ENCODE peak calls at places on chromosomes 13 and 19, in ten cellular contexts. One of them, this sample, is unnamed.

GRCh38 chr13:32669030-32669646 is 82.9 kb downstream of the PDS5B start:
- DNase-seq in tibial nerve: no peak
- DNase-seq in central memory CD4-positive, alpha-beta T cell: peak; percentile 30
- DNase-seq in stimulated activated CD4-positive, alpha-beta T cell treated with anti-CD3 and anti-CD28 coated beads, Interleukin-15, amount 100 ng/mL, for 48 hours: no peak
- DNase-seq in HFF-Myc: peak; percentile 14
- DNase-seq in activated naive CD4-positive, alpha-beta T cell treated with anti-CD3 and anti-CD28 coated beads for 36 hours: peak; percentile 10
- DNase-seq in AG20443: peak; percentile 42
- DNase-seq in breast epithelium: no peak
- DNase-seq in stimulated activated CD8-positive, alpha-beta memory T cell treated with anti-CD3 and anti-CD28 coated beads, Interleukin-4, amount 100 ng/mL, for 24 hours: no peak
- DNase-seq in frontal cortex: no peak
- DNase-seq in this sample: peak; percentile 65

GRCh38 chr19:45475537-45476348 is 7.9 kb downstream of the FOSB start:
- DNase-seq in tibial nerve: no peak
- DNase-seq in central memory CD4-positive, alpha-beta T cell: peak; percentile 53
- DNase-seq in stimulated activated CD4-positive, alpha-beta T cell treated with anti-CD3 and anti-CD28 coated beads, Interleukin-15, amount 100 ng/mL, for 48 hours: no peak
- DNase-seq in HFF-Myc: no peak
- DNase-seq in activated naive CD4-positive, alpha-beta T cell treated with anti-CD3 and anti-CD28 coated beads for 36 hours: no peak
- DNase-seq in AG20443: no peak
- DNase-seq in breast epithelium: no peak
- DNase-seq in stimulated activated CD8-positive, alpha-beta memory T cell treated with anti-CD3 and anti-CD28 coated beads, Interleukin-4, amount 100 ng/mL, for 24 hours: no peak
- DNase-seq in frontal cortex: no peak
- DNase-seq in this sample: no peak

GRCh38 chr13:77891486-77891885 is 27.1 kb downstream of the EDNRB start:
- DNase-seq in tibial nerve: no peak
- DNase-seq in central memory CD4-positive, alpha-beta T cell: no peak
- DNase-seq in stimulated activated CD4-positive, alpha-beta T cell treated with anti-CD3 and anti-CD28 coated beads, Interleukin-15, amount 100 ng/mL, for 48 hours: no peak
- DNase-seq in HFF-Myc: no peak
- DNase-seq in activated naive CD4-positive, alpha-beta T cell treated with anti-CD3 and anti-CD28 coated beads for 36 hours: no peak
- DNase-seq in AG20443: no peak
- DNase-seq in breast epithelium: no peak
- DNase-seq in stimulated activated CD8-positive, alpha-beta memory T cell treated with anti-CD3 and anti-CD28 coated beads, Interleukin-4, amount 100 ng/mL, for 24 hours: no peak
- DNase-seq in frontal cortex: no peak
- DNase-seq in this sample: no peak

GRCh38 chr19:40519352-40520322 is 52.8 kb downstream of the SPTBN4 start:
- DNase-seq in tibial nerve: no peak
- DNase-seq in central memory CD4-positive, alpha-beta T cell: no peak
- DNase-seq in stimulated activated CD4-positive, alpha-beta T cell treated with anti-CD3 and anti-CD28 coated beads, Interleukin-15, amount 100 ng/mL, for 48 hours: no peak
- DNase-seq in HFF-Myc: no peak
- DNase-seq in activated naive CD4-positive, alpha-beta T cell treated with anti-CD3 and anti-CD28 coated beads for 36 hours: no peak
- DNase-seq in AG20443: peak; percentile 49
- DNase-seq in breast epithelium: no peak
- DNase-seq in stimulated activated CD8-positive, alpha-beta memory T cell treated with anti-CD3 and anti-CD28 coated beads, Interleukin-4, amount 100 ng/mL, for 24 hours: no peak
- DNase-seq in frontal cortex: no peak
- DNase-seq in this sample: peak; percentile 69

GRCh38 chr13:98155475-98156111 is 12.7 kb downstream of the FARP1 start:
- DNase-seq in tibial nerve: no peak
- DNase-seq in central memory CD4-positive, alpha-beta T cell: no peak
- DNase-seq in stimulated activated CD4-positive, alpha-beta T cell treated with anti-CD3 and anti-CD28 coated beads, Interleukin-15, amount 100 ng/mL, for 48 hours: no peak
- DNase-seq in HFF-Myc: no peak
- DNase-seq in activated naive CD4-positive, alpha-beta T cell treated with anti-CD3 and anti-CD28 coated beads for 36 hours: no peak
- DNase-seq in AG20443: no peak
- DNase-seq in breast epithelium: no peak
- DNase-seq in stimulated activated CD8-positive, alpha-beta memory T cell treated with anti-CD3 and anti-CD28 coated beads, Interleukin-4, amount 100 ng/mL, for 24 hours: no peak
- DNase-seq in frontal cortex: no peak
- DNase-seq in this sample: no peak

GRCh38 chr19:49554701-49555181 is 25.6 kb downstream of the NOSIP start:
- DNase-seq in tibial nerve: no peak
- DNase-seq in central memory CD4-positive, alpha-beta T cell: peak; percentile 54
- DNase-seq in stimulated activated CD4-positive, alpha-beta T cell treated with anti-CD3 and anti-CD28 coated beads, Interleukin-15, amount 100 ng/mL, for 48 hours: no peak
- DNase-seq in HFF-Myc: no peak
- DNase-seq in activated naive CD4-positive, alpha-beta T cell treated with anti-CD3 and anti-CD28 coated beads for 36 hours: peak; percentile 79
- DNase-seq in AG20443: no peak
- DNase-seq in breast epithelium: no peak
- DNase-seq in stimulated activated CD8-positive, alpha-beta memory T cell treated with anti-CD3 and anti-CD28 coated beads, Interleukin-4, amount 100 ng/mL, for 24 hours: no peak
- DNase-seq in frontal cortex: no peak
- DNase-seq in this sample: no peak

GRCh38 chr19:44876930-44877530 is 14.0 kb upstream of the TOMM40 start:
- DNase-seq in tibial nerve: no peak
- DNase-seq in central memory CD4-positive, alpha-beta T cell: peak; percentile 9
- DNase-seq in stimulated activated CD4-positive, alpha-beta T cell treated with anti-CD3 and anti-CD28 coated beads, Interleukin-15, amount 100 ng/mL, for 48 hours: no peak
- DNase-seq in HFF-Myc: no peak
- DNase-seq in activated naive CD4-positive, alpha-beta T cell treated with anti-CD3 and anti-CD28 coated beads for 36 hours: no peak
- DNase-seq in AG20443: no peak
- DNase-seq in breast epithelium: no peak
- DNase-seq in stimulated activated CD8-positive, alpha-beta memory T cell treated with anti-CD3 and anti-CD28 coated beads, Interleukin-4, amount 100 ng/mL, for 24 hours: no peak
- DNase-seq in frontal cortex: no peak
- DNase-seq in this sample: no peak

GRCh38 chr19:38224014-38224862 is at the start of gene DPF1:
- DNase-seq in tibial nerve: no peak
- DNase-seq in central memory CD4-positive, alpha-beta T cell: peak; percentile 9
- DNase-seq in stimulated activated CD4-positive, alpha-beta T cell treated with anti-CD3 and anti-CD28 coated beads, Interleukin-15, amount 100 ng/mL, for 48 hours: no peak
- DNase-seq in HFF-Myc: peak; percentile 31
- DNase-seq in activated naive CD4-positive, alpha-beta T cell treated with anti-CD3 and anti-CD28 coated beads for 36 hours: peak; percentile 51
- DNase-seq in AG20443: peak; percentile 96
- DNase-seq in breast epithelium: no peak
- DNase-seq in stimulated activated CD8-positive, alpha-beta memory T cell treated with anti-CD3 and anti-CD28 coated beads, Interleukin-4, amount 100 ng/mL, for 24 hours: peak; percentile 50
- DNase-seq in frontal cortex: peak; percentile 92
- DNase-seq in this sample: peak; percentile 92

GRCh38 chr19:4052114-4052992 is 14.3 kb downstream of the ZBTB7A start:
- DNase-seq in tibial nerve: no peak
- DNase-seq in central memory CD4-positive, alpha-beta T cell: no peak
- DNase-seq in stimulated activated CD4-positive, alpha-beta T cell treated with anti-CD3 and anti-CD28 coated beads, Interleukin-15, amount 100 ng/mL, for 48 hours: no peak
- DNase-seq in HFF-Myc: no peak
- DNase-seq in activated naive CD4-positive, alpha-beta T cell treated with anti-CD3 and anti-CD28 coated beads for 36 hours: no peak
- DNase-seq in AG20443: peak; percentile 78
- DNase-seq in breast epithelium: no peak
- DNase-seq in stimulated activated CD8-positive, alpha-beta memory T cell treated with anti-CD3 and anti-CD28 coated beads, Interleukin-4, amount 100 ng/mL, for 24 hours: no peak
- DNase-seq in frontal cortex: no peak
- DNase-seq in this sample: no peak

GRCh38 chr13:59914556-59914955 is 249.2 kb downstream of the DIAPH3 start:
- DNase-seq in tibial nerve: no peak
- DNase-seq in central memory CD4-positive, alpha-beta T cell: no peak
- DNase-seq in stimulated activated CD4-positive, alpha-beta T cell treated with anti-CD3 and anti-CD28 coated beads, Interleukin-15, amount 100 ng/mL, for 48 hours: no peak
- DNase-seq in HFF-Myc: no peak
- DNase-seq in activated naive CD4-positive, alpha-beta T cell treated with anti-CD3 and anti-CD28 coated beads for 36 hours: no peak
- DNase-seq in AG20443: peak; percentile 31
- DNase-seq in breast epithelium: no peak
- DNase-seq in stimulated activated CD8-positive, alpha-beta memory T cell treated with anti-CD3 and anti-CD28 coated beads, Interleukin-4, amount 100 ng/mL, for 24 hours: no peak
- DNase-seq in frontal cortex: no peak
- DNase-seq in this sample: no peak

GRCh38 chr19:58569191-58569942 is 3.8 kb downstream of the MZF1 start:
- DNase-seq in tibial nerve: peak; percentile 6
- DNase-seq in central memory CD4-positive, alpha-beta T cell: no peak
- DNase-seq in stimulated activated CD4-positive, alpha-beta T cell treated with anti-CD3 and anti-CD28 coated beads, Interleukin-15, amount 100 ng/mL, for 48 hours: no peak
- DNase-seq in HFF-Myc: no peak
- DNase-seq in activated naive CD4-positive, alpha-beta T cell treated with anti-CD3 and anti-CD28 coated beads for 36 hours: no peak
- DNase-seq in AG20443: no peak
- DNase-seq in breast epithelium: peak; percentile 14
- DNase-seq in stimulated activated CD8-positive, alpha-beta memory T cell treated with anti-CD3 and anti-CD28 coated beads, Interleukin-4, amount 100 ng/mL, for 24 hours: no peak
- DNase-seq in frontal cortex: no peak
- DNase-seq in this sample: no peak

GRCh38 chr13:42654760-42655159 is 80.8 kb downstream of the TNFSF11 start:
- DNase-seq in tibial nerve: no peak
- DNase-seq in central memory CD4-positive, alpha-beta T cell: no peak
- DNase-seq in stimulated activated CD4-positive, alpha-beta T cell treated with anti-CD3 and anti-CD28 coated beads, Interleukin-15, amount 100 ng/mL, for 48 hours: no peak
- DNase-seq in HFF-Myc: no peak
- DNase-seq in activated naive CD4-positive, alpha-beta T cell treated with anti-CD3 and anti-CD28 coated beads for 36 hours: no peak
- DNase-seq in AG20443: no peak
- DNase-seq in breast epithelium: no peak
- DNase-seq in stimulated activated CD8-positive, alpha-beta memory T cell treated with anti-CD3 and anti-CD28 coated beads, Interleukin-4, amount 100 ng/mL, for 24 hours: no peak
- DNase-seq in frontal cortex: no peak
- DNase-seq in this sample: no peak

GRCh38 chr19:46975918-46976782 is 43.5 kb upstream of the NPAS1 start:
- DNase-seq in tibial nerve: peak; percentile 90
- DNase-seq in central memory CD4-positive, alpha-beta T cell: no peak
- DNase-seq in stimulated activated CD4-positive, alpha-beta T cell treated with anti-CD3 and anti-CD28 coated beads, Interleukin-15, amount 100 ng/mL, for 48 hours: no peak
- DNase-seq in HFF-Myc: no peak
- DNase-seq in activated naive CD4-positive, alpha-beta T cell treated with anti-CD3 and anti-CD28 coated beads for 36 hours: no peak
- DNase-seq in AG20443: peak; percentile 91
- DNase-seq in breast epithelium: peak; percentile 84
- DNase-seq in stimulated activated CD8-positive, alpha-beta memory T cell treated with anti-CD3 and anti-CD28 coated beads, Interleukin-4, amount 100 ng/mL, for 24 hours: no peak
- DNase-seq in frontal cortex: peak; percentile 61
- DNase-seq in this sample: peak; percentile 97

GRCh38 chr13:111283991-111284390 is 36.5 kb upstream of the TEX29 start:
- DNase-seq in tibial nerve: no peak
- DNase-seq in central memory CD4-positive, alpha-beta T cell: no peak
- DNase-seq in stimulated activated CD4-positive, alpha-beta T cell treated with anti-CD3 and anti-CD28 coated beads, Interleukin-15, amount 100 ng/mL, for 48 hours: no peak
- DNase-seq in HFF-Myc: no peak
- DNase-seq in activated naive CD4-positive, alpha-beta T cell treated with anti-CD3 and anti-CD28 coated beads for 36 hours: no peak
- DNase-seq in AG20443: peak; percentile 35
- DNase-seq in breast epithelium: no peak
- DNase-seq in stimulated activated CD8-positive, alpha-beta memory T cell treated with anti-CD3 and anti-CD28 coated beads, Interleukin-4, amount 100 ng/mL, for 24 hours: no peak
- DNase-seq in frontal cortex: no peak
- DNase-seq in this sample: no peak

GRCh38 chr19:55766466-55766865 is 2.5 kb upstream of the RFPL4AL1 start:
- DNase-seq in tibial nerve: no peak
- DNase-seq in central memory CD4-positive, alpha-beta T cell: no peak
- DNase-seq in stimulated activated CD4-positive, alpha-beta T cell treated with anti-CD3 and anti-CD28 coated beads, Interleukin-15, amount 100 ng/mL, for 48 hours: no peak
- DNase-seq in HFF-Myc: no peak
- DNase-seq in activated naive CD4-positive, alpha-beta T cell treated with anti-CD3 and anti-CD28 coated beads for 36 hours: no peak
- DNase-seq in AG20443: no peak
- DNase-seq in breast epithelium: no peak
- DNase-seq in stimulated activated CD8-positive, alpha-beta memory T cell treated with anti-CD3 and anti-CD28 coated beads, Interleukin-4, amount 100 ng/mL, for 24 hours: no peak
- DNase-seq in frontal cortex: no peak
- DNase-seq in this sample: no peak

GRCh38 chr13:43573361-43573740 is 213.4 kb downstream of the ENOX1 start:
- DNase-seq in tibial nerve: no peak
- DNase-seq in central memory CD4-positive, alpha-beta T cell: no peak
- DNase-seq in stimulated activated CD4-positive, alpha-beta T cell treated with anti-CD3 and anti-CD28 coated beads, Interleukin-15, amount 100 ng/mL, for 48 hours: no peak
- DNase-seq in HFF-Myc: no peak
- DNase-seq in activated naive CD4-positive, alpha-beta T cell treated with anti-CD3 and anti-CD28 coated beads for 36 hours: no peak
- DNase-seq in AG20443: no peak
- DNase-seq in breast epithelium: no peak
- DNase-seq in stimulated activated CD8-positive, alpha-beta memory T cell treated with anti-CD3 and anti-CD28 coated beads, Interleukin-4, amount 100 ng/mL, for 24 hours: no peak
- DNase-seq in frontal cortex: no peak
- DNase-seq in this sample: peak; percentile 75